ENCODE peak calls at places on chromosomes 6 and 20, in ten cellular contexts. O is mucosa of descending colon, F is left lung, Y is lower lobe of right lung, N is DND-41, Q is RWPE2, U is Panc1, W is upper lobe of right lung, J is body of pancreas, R is K562. P is an unnamed sample. For H3K4me1, the result is how much of the 10 kb centered on the place peaks cover.

GRCh38 chr20:62816879-62817873 is at the start of gene COL9A3:
- ATAC-seq in O (no peak), F (no peak), Y (no peak), N (no peak), Q (no peak), U (peak), W (no peak), J (peak), R (no peak), P (no peak)

GRCh38 chr20:35663516-35663812 is 1.2 kb downstream of the CPNE1 start:
- ATAC-seq in O (peak), F (peak), Y (peak), N (no peak), Q (peak), U (no peak), W (peak), J (no peak), R (peak), P (no peak)

GRCh38 chr6:11944111-11944510 is 68.0 kb upstream of the HIVEP1 start:
- ATAC-seq in O (no peak), F (no peak), Y (no peak), N (no peak), Q (no peak), U (no peak), W (no peak), J (peak), R (no peak), P (no peak)

GRCh38 chr6:37303891-37304503 is 46.1 kb upstream of the TMEM217 start:
- ATAC-seq in O (no peak), F (peak), Y (no peak), N (peak), Q (peak), U (peak), W (peak), J (no peak), R (peak), P (no peak)

GRCh38 chr20:12762725-12763124 is 246.0 kb upstream of the SPTLC3 start:
- ATAC-seq in O (no peak), F (no peak), Y (no peak), N (no peak), Q (peak), U (no peak), W (no peak), J (no peak), R (no peak), P (no peak)

GRCh38 chr6:79842382-79843040 is 104.8 kb downstream of the ELOVL4 start:
- ATAC-seq in O (no peak), F (no peak), Y (no peak), N (no peak), Q (no peak), U (no peak), W (no peak), J (no peak), R (no peak), P (no peak)

GRCh38 chr6:1312193-1312443 is 220 bp downstream of the FOXQ1 start:
- ATAC-seq in O (no peak), F (peak), Y (peak), N (no peak), Q (peak), U (no peak), W (no peak), J (peak), R (no peak), P (peak)

GRCh38 chr6:46642928-46643751 is 9.5 kb downstream of the CYP39A1 start:
- ATAC-seq in O (no peak), F (no peak), Y (no peak), N (no peak), Q (peak), U (no peak), W (no peak), J (no peak), R (no peak), P (no peak)

GRCh38 chr6:609905-610304 is 47.0 kb downstream of the HUS1B start:
- ATAC-seq in O (no peak), F (no peak), Y (no peak), N (no peak), Q (no peak), U (no peak), W (no peak), J (no peak), R (no peak), P (no peak)

GRCh38 chr6:106180208-106180607 is 94.1 kb downstream of the PRDM1 start:
- ATAC-seq in O (peak), F (no peak), Y (no peak), N (no peak), Q (no peak), U (no peak), W (no peak), J (no peak), R (no peak), P (no peak)

GRCh38 chr6:40791004-40791403 is 203.8 kb upstream of the LRFN2 start:
- ATAC-seq in O (peak), F (no peak), Y (no peak), N (no peak), Q (peak), U (no peak), W (no peak), J (no peak), R (no peak), P (no peak)

GRCh38 chr6:26122402-26122792 is 35.2 kb downstream of the HFE start:
- ATAC-seq in O (no peak), F (no peak), Y (no peak), N (no peak), Q (no peak), U (peak), W (no peak), J (no peak), R (peak), P (no peak)

GRCh38 chr20:62657956-62658355 is 15.7 kb downstream of the SLCO4A1 start:
- ATAC-seq in O (no peak), F (no peak), Y (no peak), N (no peak), Q (no peak), U (no peak), W (no peak), J (no peak), R (no peak), P (no peak)

GRCh38 chr6:13305791-13306190 is 22.5 kb downstream of the TBC1D7 start:
- ATAC-seq in O (no peak), F (no peak), Y (no peak), N (no peak), Q (no peak), U (no peak), W (no peak), J (no peak), R (no peak), P (no peak)

GRCh38 chr6:129890164-129890563 is 29.0 kb upstream of the TMEM244 start:
- ATAC-seq in O (no peak), F (no peak), Y (no peak), N (peak), Q (peak), U (no peak), W (peak), J (no peak), R (peak), P (no peak)

GRCh38 chr6:23418095-23418494 is 707.9 kb upstream of the NRSN1 start:
- ATAC-seq in O (no peak), F (no peak), Y (no peak), N (no peak), Q (no peak), U (no peak), W (no peak), J (no peak), R (no peak), P (no peak)

GRCh38 chr6:7230327-7230691 is 82.7 kb downstream of the SSR1 start:
- ATAC-seq in O (no peak), F (no peak), Y (no peak), N (no peak), Q (no peak), U (no peak), W (peak), J (no peak), R (no peak), P (no peak)

GRCh38 chr6:169702640-169703246 is 817 bp downstream of the C6orf120 start:
- ATAC-seq in O (peak), F (peak), Y (peak), N (peak), Q (no peak), U (peak), W (peak), J (peak), R (peak), P (no peak)

GRCh38 chr6:25472314-25472713 is 179.7 kb upstream of the SCGN start:
- ATAC-seq in O (no peak), F (no peak), Y (no peak), N (no peak), Q (no peak), U (no peak), W (no peak), J (no peak), R (peak), P (no peak)

DNA sequence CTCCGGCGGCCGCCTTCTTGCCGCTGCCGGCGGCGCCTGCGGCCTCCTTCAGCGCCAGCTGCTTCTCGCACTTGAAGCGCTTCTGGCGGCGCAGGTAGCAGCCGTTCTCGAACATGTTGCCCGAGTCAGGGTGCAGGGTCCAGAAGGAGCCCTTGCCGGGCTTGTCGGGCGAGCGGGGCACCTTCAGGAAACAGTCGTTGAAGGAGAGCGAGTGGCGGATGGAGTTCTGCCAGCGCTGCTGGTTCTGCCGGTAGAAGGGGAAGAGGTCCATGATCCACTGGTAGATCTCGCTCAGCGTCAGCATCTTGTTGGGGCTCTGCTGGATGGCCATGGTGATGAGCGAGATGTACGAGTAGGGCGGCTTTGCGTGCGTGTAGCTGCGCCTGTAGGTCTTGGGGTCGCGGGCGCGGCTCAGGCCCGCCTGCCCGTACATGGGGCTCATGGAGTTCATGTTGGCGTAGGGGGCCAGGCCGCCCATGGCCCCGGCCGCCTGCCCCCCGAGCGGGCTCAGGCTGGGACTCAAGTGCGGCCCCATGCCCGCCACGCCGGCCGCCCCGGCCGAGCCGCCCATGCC is 1.9 kb downstream of the FOXA2 start:
- ATAC-seq in O (no peak), F (no peak), Y (no peak), N (no peak), Q (no peak), U (no peak), W (no peak), J (no peak), R (no peak), P (no peak)
- H3K4me1 ChIP-seq in O (under half), F (under half), Y (under half), N (under half), Q (under half), U (under half), W (under half), J (under half), R (under half), P (under half)

GRCh38 chr6:39203804-39204495 is 25.3 kb downstream of the KCNK5 start:
- ATAC-seq in O (peak), F (peak), Y (peak), N (no peak), Q (peak), U (peak), W (peak), J (peak), R (peak), P (no peak)
- H3K4me1 ChIP-seq in O (half or more), F (under half), Y (half or more), N (under half), Q (under half), U (under half), W (under half), J (half or more), R (half or more), P (under half)

GRCh38 chr6:53310751-53311585 is 37.8 kb downstream of the ELOVL5 start:
- ATAC-seq in O (no peak), F (no peak), Y (no peak), N (peak), Q (no peak), U (no peak), W (no peak), J (no peak), R (peak), P (no peak)
- H3K4me1 ChIP-seq in O (under half), F (under half), Y (under half), N (half or more), Q (under half), U (half or more), W (under half), J (under half), R (under half), P (half or more)

DNA sequence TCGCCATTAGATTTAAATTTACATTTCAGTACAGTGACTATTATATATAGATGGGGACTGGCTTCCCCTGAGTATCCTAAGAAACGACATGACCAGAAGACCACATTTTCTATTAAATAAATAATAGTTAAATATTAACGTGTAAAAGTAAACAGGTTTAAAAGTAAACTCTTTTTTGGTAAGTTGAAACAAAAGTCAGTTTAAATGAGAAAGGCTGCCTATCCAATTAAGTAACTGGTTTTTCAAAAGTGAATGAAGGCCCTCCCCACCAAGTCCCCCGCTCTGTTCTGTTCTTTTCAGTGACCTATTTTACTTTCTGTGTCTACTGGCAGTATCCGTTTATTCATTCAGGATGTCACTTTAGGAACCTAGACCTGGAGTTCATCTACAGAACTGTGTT is 32.0 kb downstream of the QKI start:
- ATAC-seq in O (no peak), F (no peak), Y (no peak), N (no peak), Q (no peak), U (no peak), W (no peak), J (no peak), R (no peak), P (no peak)
- H3K4me1 ChIP-seq in O (under half), F (under half), Y (under half), N (under half), Q (under half), U (under half), W (under half), J (under half), R (under half), P (half or more)

DNA sequence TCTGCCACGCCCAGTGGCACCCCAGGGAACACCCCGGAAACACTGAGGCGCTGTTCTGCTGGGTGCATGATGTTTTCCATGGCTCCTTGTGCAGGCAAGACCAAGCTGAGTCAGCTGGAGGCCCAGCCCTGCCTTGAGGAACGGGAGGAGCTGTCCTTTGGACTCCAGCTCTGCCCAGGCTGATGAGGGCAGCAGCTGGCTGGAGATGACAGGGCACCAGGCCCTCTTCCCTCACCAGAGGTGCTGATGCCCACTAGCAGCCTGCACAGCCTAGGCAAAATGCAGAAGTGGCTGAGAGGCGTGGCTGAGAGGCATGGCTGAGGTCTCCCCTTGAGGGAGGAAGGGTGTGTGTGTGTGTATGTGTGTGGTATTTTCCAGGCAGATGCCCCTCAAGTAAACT is 2.4 kb downstream of the C6orf132 start:
- ATAC-seq in O (peak), F (peak), Y (no peak), N (no peak), Q (peak), U (peak), W (peak), J (no peak), R (no peak), P (no peak)
- H3K4me1 ChIP-seq in O (under half), F (under half), Y (under half), N (under half), Q (under half), U (half or more), W (under half), J (half or more), R (half or more), P (under half)

DNA sequence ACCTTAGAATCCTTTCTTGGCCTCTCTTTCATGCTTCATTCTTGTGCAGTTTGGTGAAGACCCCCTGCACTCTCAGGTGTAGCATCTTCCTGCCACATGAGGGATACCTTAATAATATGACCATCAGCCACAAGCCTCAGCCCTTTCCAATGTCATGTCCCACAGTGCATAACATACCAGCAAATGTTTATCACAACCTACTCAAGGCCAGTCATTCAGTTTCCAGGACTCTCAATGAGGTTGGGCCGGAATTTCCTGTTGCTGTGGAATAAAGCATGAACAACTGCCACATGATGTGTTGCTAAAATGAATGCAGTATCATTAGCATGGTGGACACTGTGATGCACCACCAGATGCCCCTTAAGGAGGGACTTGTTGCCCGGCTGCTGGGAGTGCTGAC is 72.3 kb downstream of the RIN2 start:
- ATAC-seq in O (peak), F (no peak), Y (no peak), N (no peak), Q (no peak), U (no peak), W (no peak), J (no peak), R (no peak), P (no peak)
- H3K4me1 ChIP-seq in O (under half), F (under half), Y (under half), N (under half), Q (under half), U (under half), W (under half), J (under half), R (under half), P (under half)

P was measured in gastroesophageal sphincter.